ENCODE peak calls at places on chromosomes 2 and 18, in seven cellular contexts. N is Calu3, W is NCI-H2081, A is GM12864, F is BJ, Z is lower leg skin, B is sigmoid colon. T is an unnamed sample.

GRCh38 chr2:26579723-26580040 is 61.5 kb downstream of the CIB4 start:
- DNase-seq in A (no peak), B (peak), Z (no peak), N (no peak), W (no peak), F (no peak), T (no peak)

GRCh38 chr18:22428672-22429071 is 11.0 kb upstream of the CTAGE1 start:
- DNase-seq in W (no peak), Z (no peak), B (no peak), N (peak), A (no peak), F (no peak), T (no peak)

GRCh38 chr2:136235451-136236418 is 117.8 kb upstream of the CXCR4 start:
- DNase-seq in W (no peak), A (no peak), Z (no peak), N (peak), B (no peak), F (peak), T (no peak)

GRCh38 chr2:9548506-9548905 is 7.1 kb downstream of the ADAM17 start:
- DNase-seq in W (no peak), B (no peak), N (no peak), F (no peak), Z (no peak), A (no peak), T (no peak)

GRCh38 chr2:207121784-207122183 is 44.0 kb downstream of the KLF7 start:
- DNase-seq in A (no peak), N (peak), B (no peak), W (no peak), Z (no peak), F (no peak), T (no peak)

GRCh38 chr18:57997820-57998219 is 46.2 kb upstream of the NEDD4L start:
- DNase-seq in Z (no peak), F (no peak), W (no peak), N (no peak), B (no peak), A (no peak), T (no peak)

GRCh38 chr2:240506406-240507059 is 51.3 kb downstream of the ANKMY1 start:
- DNase-seq in Z (peak), B (no peak), N (no peak), A (no peak), F (no peak), W (no peak), T (peak)

GRCh38 chr2:46179037-46179621 is 118.1 kb upstream of the EPAS1 start:
- DNase-seq in B (peak), Z (peak), N (no peak), F (peak), W (no peak), A (peak), T (peak)

GRCh38 chr2:128379021-128380005 is 60.6 kb upstream of the HS6ST1 start:
- DNase-seq in A (no peak), W (peak), Z (peak), N (no peak), B (peak), F (peak), T (peak)